ENCODE peak calls at places on chromosomes 4 and X, in eight cellular contexts. One of them, this sample, is unnamed.

GRCh38 chrX:101191217-101191750 is 28.3 kb upstream of the DRP2 start:
- DNase-seq in NT2/D1: no peak
- DNase-seq in left ventricle myocardium inferior: peak; percentile 15
- DNase-seq in GM23338: peak; percentile 64
- DNase-seq in pancreas: no peak
- DNase-seq in cardiac muscle cell: peak; percentile 38
- DNase-seq in fibroblast of lung: peak; percentile 29
- DNase-seq in tibial artery: peak; percentile 18
- DNase-seq in this sample: no peak

GRCh38 chr4:145878501-145879435 is 59.9 kb downstream of the ZNF827 start:
- DNase-seq in tibial artery: no peak
- DNase-seq in fibroblast of lung: peak; percentile 84
- DNase-seq in pancreas: no peak
- DNase-seq in GM23338: no peak
- DNase-seq in cardiac muscle cell: no peak
- DNase-seq in NT2/D1: no peak
- DNase-seq in left ventricle myocardium inferior: no peak
- DNase-seq in this sample: no peak

GRCh38 chr4:21134994-21135393 is 434.7 kb downstream of the PACRGL start:
- DNase-seq in NT2/D1: peak; percentile 11
- DNase-seq in GM23338: peak; percentile 65
- DNase-seq in tibial artery: no peak
- DNase-seq in cardiac muscle cell: peak; percentile 5
- DNase-seq in fibroblast of lung: peak; percentile 7
- DNase-seq in pancreas: no peak
- DNase-seq in left ventricle myocardium inferior: no peak
- DNase-seq in this sample: peak; percentile 12

GRCh38 chrX:16855363-16856075 is 14.6 kb downstream of the RBBP7 start:
- DNase-seq in cardiac muscle cell: no peak
- DNase-seq in pancreas: no peak
- DNase-seq in tibial artery: no peak
- DNase-seq in GM23338: no peak
- DNase-seq in left ventricle myocardium inferior: no peak
- DNase-seq in NT2/D1: no peak
- DNase-seq in fibroblast of lung: no peak
- DNase-seq in this sample: no peak

GRCh38 chr4:182807346-182807745 is 109.8 kb downstream of the DCTD start:
- DNase-seq in left ventricle myocardium inferior: no peak
- DNase-seq in GM23338: peak; percentile 33
- DNase-seq in NT2/D1: no peak
- DNase-seq in tibial artery: no peak
- DNase-seq in cardiac muscle cell: no peak
- DNase-seq in pancreas: no peak
- DNase-seq in fibroblast of lung: no peak
- DNase-seq in this sample: no peak

GRCh38 chr4:98692411-98692810 is 34.0 kb upstream of the TSPAN5 start:
- DNase-seq in GM23338: no peak
- DNase-seq in cardiac muscle cell: no peak
- DNase-seq in left ventricle myocardium inferior: no peak
- DNase-seq in fibroblast of lung: no peak
- DNase-seq in NT2/D1: no peak
- DNase-seq in pancreas: no peak
- DNase-seq in tibial artery: no peak
- DNase-seq in this sample: no peak

GRCh38 chrX:133994576-133994975 is 9.2 kb upstream of the GPC3 start:
- DNase-seq in GM23338: no peak
- DNase-seq in pancreas: no peak
- DNase-seq in fibroblast of lung: no peak
- DNase-seq in cardiac muscle cell: no peak
- DNase-seq in tibial artery: no peak
- DNase-seq in left ventricle myocardium inferior: no peak
- DNase-seq in NT2/D1: no peak
- DNase-seq in this sample: no peak

GRCh38 chrX:134990475-134991473 is at the start of gene SMIM10:
- DNase-seq in fibroblast of lung: peak; percentile 79
- DNase-seq in pancreas: peak; percentile 40
- DNase-seq in NT2/D1: no peak
- DNase-seq in cardiac muscle cell: peak; percentile 42
- DNase-seq in GM23338: peak; percentile 35
- DNase-seq in left ventricle myocardium inferior: peak; percentile 83
- DNase-seq in tibial artery: peak; percentile 73
- DNase-seq in this sample: peak; percentile 87

GRCh38 chr4:107599841-107600240 is 120.2 kb downstream of the PAPSS1 start:
- DNase-seq in cardiac muscle cell: no peak
- DNase-seq in pancreas: no peak
- DNase-seq in fibroblast of lung: peak; percentile 38
- DNase-seq in NT2/D1: no peak
- DNase-seq in GM23338: no peak
- DNase-seq in left ventricle myocardium inferior: no peak
- DNase-seq in tibial artery: no peak
- DNase-seq in this sample: no peak

DNA sequence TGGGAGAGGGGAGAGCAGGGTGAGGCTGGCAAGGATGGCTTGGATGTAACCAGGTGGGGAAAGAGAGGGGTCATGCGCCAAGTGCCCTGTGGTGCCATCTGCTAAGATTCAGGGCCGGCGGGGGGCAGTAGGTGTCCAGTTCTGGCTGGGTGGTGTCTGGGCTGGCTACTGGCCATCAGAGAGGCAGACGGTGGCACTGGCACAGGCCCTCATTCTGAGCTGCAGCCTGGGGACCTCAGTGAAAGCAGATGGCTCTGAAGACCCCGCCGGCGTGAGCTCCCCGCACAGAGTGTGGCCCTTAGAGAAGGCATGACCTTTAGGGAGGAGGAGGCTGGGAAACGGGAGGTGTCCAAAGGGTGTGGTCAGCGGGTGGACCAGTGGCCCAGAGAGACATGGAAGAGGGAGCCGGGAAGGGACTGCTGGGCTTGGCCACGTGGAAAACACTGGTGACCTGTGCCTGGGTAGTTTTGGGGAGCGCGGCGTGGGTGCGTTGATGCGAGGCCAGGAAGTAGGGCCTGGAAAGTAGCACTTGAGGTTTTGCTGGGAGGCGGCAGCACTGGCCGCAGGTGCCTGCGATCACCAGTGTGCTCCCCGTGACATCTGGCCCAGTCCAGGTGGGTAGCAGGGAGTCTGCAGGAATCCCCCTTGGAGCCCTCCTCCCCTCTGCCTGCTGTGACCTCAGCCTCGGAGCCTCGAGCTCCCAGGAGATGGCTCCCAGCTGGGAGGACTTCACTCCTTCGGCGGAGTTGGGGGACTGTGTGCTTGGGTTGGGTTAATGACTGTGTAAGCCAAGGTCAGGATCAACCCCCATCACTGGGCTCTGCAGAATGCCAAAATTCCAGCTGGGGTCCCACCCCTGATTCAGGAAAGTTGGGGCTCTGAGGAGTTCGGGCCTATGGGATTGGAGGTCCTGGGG is 9.3 kb upstream of the SH3TC1 start:
- DNase-seq in cardiac muscle cell: no peak
- DNase-seq in NT2/D1: no peak
- DNase-seq in left ventricle myocardium inferior: no peak
- DNase-seq in pancreas: no peak
- DNase-seq in fibroblast of lung: no peak
- DNase-seq in tibial artery: no peak
- DNase-seq in GM23338: no peak
- DNase-seq in this sample: no peak
- H3K4me1 ChIP-seq in cardiac muscle cell: peaks cover 3% of the 10 kb centered on the region
- H3K4me1 ChIP-seq in NT2/D1: peaks cover 19% of the 10 kb centered on the region
- H3K4me1 ChIP-seq in left ventricle myocardium inferior: peaks cover 62% of the 10 kb centered on the region
- H3K4me1 ChIP-seq in pancreas: no peaks in the 10 kb centered on the region
- H3K4me1 ChIP-seq in fibroblast of lung: peaks cover 23% of the 10 kb centered on the region
- H3K4me1 ChIP-seq in tibial artery: peaks cover 29% of the 10 kb centered on the region
- H3K4me1 ChIP-seq in GM23338: no peaks in the 10 kb centered on the region
- H3K4me1 ChIP-seq in this sample: no peaks in the 10 kb centered on the region

GRCh38 chr4:36224969-36225903 is 19.1 kb downstream of the ARAP2 start:
- DNase-seq in tibial artery: no peak
- DNase-seq in NT2/D1: no peak
- DNase-seq in left ventricle myocardium inferior: no peak
- DNase-seq in fibroblast of lung: no peak
- DNase-seq in pancreas: no peak
- DNase-seq in GM23338: no peak
- DNase-seq in cardiac muscle cell: no peak
- DNase-seq in this sample: no peak
- H3K4me1 ChIP-seq in tibial artery: no peaks in the 10 kb centered on the region
- H3K4me1 ChIP-seq in NT2/D1: no peaks in the 10 kb centered on the region
- H3K4me1 ChIP-seq in left ventricle myocardium inferior: no peaks in the 10 kb centered on the region
- H3K4me1 ChIP-seq in fibroblast of lung: no peaks in the 10 kb centered on the region
- H3K4me1 ChIP-seq in pancreas: no peaks in the 10 kb centered on the region
- H3K4me1 ChIP-seq in GM23338: no peaks in the 10 kb centered on the region
- H3K4me1 ChIP-seq in cardiac muscle cell: no peaks in the 10 kb centered on the region
- H3K4me1 ChIP-seq in this sample: no peaks in the 10 kb centered on the region

GRCh38 chr4:184805462-184806245 is 20.1 kb downstream of the ACSL1 start:
- DNase-seq in left ventricle myocardium inferior: peak; percentile 84
- DNase-seq in GM23338: no peak
- DNase-seq in pancreas: peak; percentile 82
- DNase-seq in NT2/D1: no peak
- DNase-seq in cardiac muscle cell: no peak
- DNase-seq in tibial artery: no peak
- DNase-seq in fibroblast of lung: no peak
- DNase-seq in this sample: no peak
- H3K4me1 ChIP-seq in left ventricle myocardium inferior: peaks cover 84% of the 10 kb centered on the region
- H3K4me1 ChIP-seq in GM23338: peaks cover 15% of the 10 kb centered on the region
- H3K4me1 ChIP-seq in pancreas: peaks cover 23% of the 10 kb centered on the region
- H3K4me1 ChIP-seq in NT2/D1: no peaks in the 10 kb centered on the region
- H3K4me1 ChIP-seq in cardiac muscle cell: peaks cover 39% of the 10 kb centered on the region
- H3K4me1 ChIP-seq in tibial artery: peaks cover 45% of the 10 kb centered on the region
- H3K4me1 ChIP-seq in fibroblast of lung: no peaks in the 10 kb centered on the region
- H3K4me1 ChIP-seq in this sample: peaks cover 24% of the 10 kb centered on the region

DNA sequence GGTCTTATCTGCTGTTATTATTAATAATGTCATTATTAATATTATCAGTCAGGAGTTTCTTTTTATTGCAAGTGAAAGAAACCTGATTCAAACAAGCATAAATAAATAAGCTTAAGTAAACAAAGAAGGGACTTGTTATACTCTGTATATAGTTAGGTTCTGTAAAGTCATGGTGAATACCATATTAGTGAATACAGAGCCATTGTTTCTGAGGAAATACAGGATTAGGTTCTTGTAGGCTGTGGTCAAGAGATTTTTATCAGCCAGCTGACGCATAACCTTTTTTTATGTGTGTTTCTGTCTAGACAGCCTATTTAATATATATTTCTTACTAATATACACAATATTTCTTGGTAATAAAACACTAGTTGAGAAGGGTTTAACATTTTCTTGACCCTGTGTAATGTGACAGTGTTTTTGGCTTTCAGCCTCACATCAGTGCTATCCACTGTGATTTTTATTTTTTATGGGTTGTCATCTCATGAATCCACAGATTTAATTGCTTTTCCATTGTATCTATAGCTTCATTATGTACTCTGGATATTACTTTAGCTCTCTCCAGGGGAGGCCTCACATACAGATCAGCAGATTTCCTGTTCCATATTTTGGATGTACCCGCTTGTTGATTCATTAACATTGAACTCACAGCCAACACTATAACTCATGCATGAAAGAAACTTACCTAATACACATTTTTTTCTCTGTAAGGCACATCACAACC is 8.0 kb downstream of the HERC3 start:
- DNase-seq in GM23338: no peak
- DNase-seq in tibial artery: no peak
- DNase-seq in pancreas: no peak
- DNase-seq in NT2/D1: no peak
- DNase-seq in left ventricle myocardium inferior: no peak
- DNase-seq in fibroblast of lung: peak; percentile 96
- DNase-seq in cardiac muscle cell: no peak
- DNase-seq in this sample: no peak
- H3K4me1 ChIP-seq in GM23338: peaks cover 21% of the 10 kb centered on the region
- H3K4me1 ChIP-seq in tibial artery: peaks cover 22% of the 10 kb centered on the region
- H3K4me1 ChIP-seq in pancreas: no peaks in the 10 kb centered on the region
- H3K4me1 ChIP-seq in NT2/D1: peaks cover 2% of the 10 kb centered on the region
- H3K4me1 ChIP-seq in left ventricle myocardium inferior: peaks cover 74% of the 10 kb centered on the region
- H3K4me1 ChIP-seq in fibroblast of lung: no peaks in the 10 kb centered on the region
- H3K4me1 ChIP-seq in cardiac muscle cell: peaks cover 51% of the 10 kb centered on the region
- H3K4me1 ChIP-seq in this sample: peaks cover 27% of the 10 kb centered on the region

GRCh38 chr4:153573881-153574807 is 108.0 kb downstream of the TMEM131L start:
- DNase-seq in NT2/D1: no peak
- DNase-seq in pancreas: peak; percentile 70
- DNase-seq in GM23338: no peak
- DNase-seq in left ventricle myocardium inferior: peak; percentile 58
- DNase-seq in tibial artery: peak; percentile 71
- DNase-seq in fibroblast of lung: peak; percentile 81
- DNase-seq in cardiac muscle cell: peak; percentile 54
- DNase-seq in this sample: peak; percentile 33

GRCh38 chr4:153572609-153573008 is 106.4 kb downstream of the TMEM131L start:
- DNase-seq in GM23338: no peak
- DNase-seq in fibroblast of lung: no peak
- DNase-seq in left ventricle myocardium inferior: no peak
- DNase-seq in pancreas: no peak
- DNase-seq in tibial artery: no peak
- DNase-seq in cardiac muscle cell: no peak
- DNase-seq in NT2/D1: no peak
- DNase-seq in this sample: no peak

GRCh38 chr4:153570228-153570973 is 104.2 kb downstream of the TMEM131L start:
- DNase-seq in fibroblast of lung: no peak
- DNase-seq in NT2/D1: no peak
- DNase-seq in tibial artery: no peak
- DNase-seq in pancreas: no peak
- DNase-seq in cardiac muscle cell: no peak
- DNase-seq in left ventricle myocardium inferior: no peak
- DNase-seq in GM23338: no peak
- DNase-seq in this sample: no peak

GRCh38 chr4:153573221-153573620 is 107.1 kb downstream of the TMEM131L start:
- DNase-seq in fibroblast of lung: no peak
- DNase-seq in left ventricle myocardium inferior: peak; percentile 61
- DNase-seq in tibial artery: no peak
- DNase-seq in cardiac muscle cell: no peak
- DNase-seq in pancreas: no peak
- DNase-seq in NT2/D1: no peak
- DNase-seq in GM23338: no peak
- DNase-seq in this sample: no peak

DNA sequence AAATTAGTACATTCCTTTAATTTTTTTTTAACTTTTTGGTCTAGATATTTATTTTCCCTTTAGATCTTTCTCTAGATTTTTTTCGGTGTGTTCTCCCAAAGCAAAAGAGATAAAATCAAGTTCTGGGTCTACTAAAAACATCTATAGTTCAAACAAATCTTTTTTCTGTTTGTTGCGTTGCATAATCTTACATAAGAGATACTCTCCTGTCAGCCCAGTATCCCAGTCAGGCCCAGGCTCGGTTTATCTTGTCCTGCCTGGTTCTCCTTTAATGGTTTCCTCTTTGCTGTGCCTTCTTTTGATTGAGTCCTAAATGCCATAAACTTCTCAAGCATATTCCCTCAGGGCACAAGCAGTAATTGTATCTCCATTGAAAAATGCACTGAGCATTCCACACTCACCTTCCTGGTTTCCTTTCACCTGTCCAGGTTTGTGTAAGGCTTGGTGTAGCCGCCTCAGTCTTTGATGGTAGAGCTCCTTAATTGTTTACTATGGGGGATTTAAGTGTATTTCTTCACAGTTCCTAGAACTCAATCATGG is 104.9 kb downstream of the TMEM131L start:
- DNase-seq in GM23338: no peak
- DNase-seq in tibial artery: no peak
- DNase-seq in fibroblast of lung: no peak
- DNase-seq in NT2/D1: no peak
- DNase-seq in pancreas: no peak
- DNase-seq in left ventricle myocardium inferior: no peak
- DNase-seq in cardiac muscle cell: no peak
- DNase-seq in this sample: no peak
- H3K4me1 ChIP-seq in GM23338: peaks cover 4% of the 10 kb centered on the region
- H3K4me1 ChIP-seq in tibial artery: peaks cover 43% of the 10 kb centered on the region
- H3K4me1 ChIP-seq in fibroblast of lung: no peaks in the 10 kb centered on the region
- H3K4me1 ChIP-seq in NT2/D1: no peaks in the 10 kb centered on the region
- H3K4me1 ChIP-seq in pancreas: peaks cover 30% of the 10 kb centered on the region
- H3K4me1 ChIP-seq in left ventricle myocardium inferior: peaks cover 82% of the 10 kb centered on the region
- H3K4me1 ChIP-seq in cardiac muscle cell: peaks cover 6% of the 10 kb centered on the region
- H3K4me1 ChIP-seq in this sample: no peaks in the 10 kb centered on the region

GRCh38 chrX:141278306-141278705 is 36.0 kb upstream of the SPANXC start:
- DNase-seq in GM23338: peak; percentile 53
- DNase-seq in cardiac muscle cell: peak; percentile 31
- DNase-seq in NT2/D1: peak; percentile 1
- DNase-seq in tibial artery: no peak
- DNase-seq in pancreas: no peak
- DNase-seq in fibroblast of lung: peak; percentile 3
- DNase-seq in left ventricle myocardium inferior: no peak
- DNase-seq in this sample: peak; percentile 56
- H3K4me1 ChIP-seq in GM23338: no peaks in the 10 kb centered on the region
- H3K4me1 ChIP-seq in cardiac muscle cell: no peaks in the 10 kb centered on the region
- H3K4me1 ChIP-seq in NT2/D1: no peaks in the 10 kb centered on the region
- H3K4me1 ChIP-seq in tibial artery: no peaks in the 10 kb centered on the region
- H3K4me1 ChIP-seq in pancreas: no peaks in the 10 kb centered on the region
- H3K4me1 ChIP-seq in fibroblast of lung: no peaks in the 10 kb centered on the region
- H3K4me1 ChIP-seq in left ventricle myocardium inferior: no peaks in the 10 kb centered on the region
- H3K4me1 ChIP-seq in this sample: peaks cover 9% of the 10 kb centered on the region